ENCODE peak calls at places on chromosome 11, in ten cellular contexts. One of them, this sample, is unnamed.

GRCh38 chr11:17578958-17579357 is 31.9 kb downstream of the OTOG start:
- DNase-seq in GM06990: no peak
- DNase-seq in left lung: no peak
- DNase-seq in fibroblast of pulmonary artery: no peak
- DNase-seq in mesothelial cell of epicardium: no peak
- DNase-seq in AG09309: no peak
- DNase-seq in uterus: no peak
- DNase-seq in bronchial epithelial cell: no peak
- DNase-seq in astrocyte of the cerebellum: no peak
- DNase-seq in thoracic aorta: no peak
- DNase-seq in this sample: peak

GRCh38 chr11:116310215-116310614 is 462.6 kb downstream of the BUD13 start:
- DNase-seq in thoracic aorta: no peak
- DNase-seq in astrocyte of the cerebellum: peak
- DNase-seq in mesothelial cell of epicardium: no peak
- DNase-seq in fibroblast of pulmonary artery: peak
- DNase-seq in AG09309: no peak
- DNase-seq in left lung: no peak
- DNase-seq in GM06990: no peak
- DNase-seq in bronchial epithelial cell: no peak
- DNase-seq in uterus: no peak
- DNase-seq in this sample: no peak

GRCh38 chr11:106391771-106392412 is 314.4 kb downstream of the AASDHPPT start:
- DNase-seq in fibroblast of pulmonary artery: peak
- DNase-seq in bronchial epithelial cell: peak
- DNase-seq in astrocyte of the cerebellum: peak
- DNase-seq in thoracic aorta: no peak
- DNase-seq in mesothelial cell of epicardium: no peak
- DNase-seq in GM06990: no peak
- DNase-seq in AG09309: peak
- DNase-seq in left lung: no peak
- DNase-seq in uterus: no peak
- DNase-seq in this sample: no peak

GRCh38 chr11:43948341-43949185 is 6.1 kb downstream of the C11orf96 start:
- DNase-seq in GM06990: no peak
- DNase-seq in bronchial epithelial cell: no peak
- DNase-seq in astrocyte of the cerebellum: no peak
- DNase-seq in uterus: no peak
- DNase-seq in fibroblast of pulmonary artery: no peak
- DNase-seq in left lung: no peak
- DNase-seq in AG09309: no peak
- DNase-seq in thoracic aorta: no peak
- DNase-seq in mesothelial cell of epicardium: no peak
- DNase-seq in this sample: no peak

GRCh38 chr11:68260484-68260883 is 11.3 kb downstream of the C11orf24 start:
- DNase-seq in bronchial epithelial cell: no peak
- DNase-seq in AG09309: no peak
- DNase-seq in mesothelial cell of epicardium: no peak
- DNase-seq in astrocyte of the cerebellum: no peak
- DNase-seq in fibroblast of pulmonary artery: no peak
- DNase-seq in uterus: no peak
- DNase-seq in left lung: no peak
- DNase-seq in thoracic aorta: no peak
- DNase-seq in GM06990: no peak
- DNase-seq in this sample: no peak

GRCh38 chr11:132977241-132977640 is 555.1 kb downstream of the OPCML start:
- DNase-seq in fibroblast of pulmonary artery: no peak
- DNase-seq in astrocyte of the cerebellum: no peak
- DNase-seq in GM06990: no peak
- DNase-seq in bronchial epithelial cell: no peak
- DNase-seq in left lung: no peak
- DNase-seq in AG09309: no peak
- DNase-seq in uterus: no peak
- DNase-seq in mesothelial cell of epicardium: no peak
- DNase-seq in thoracic aorta: no peak
- DNase-seq in this sample: no peak

GRCh38 chr11:8389034-8389996 is 125.6 kb upstream of the LMO1 start:
- DNase-seq in mesothelial cell of epicardium: no peak
- DNase-seq in astrocyte of the cerebellum: peak
- DNase-seq in bronchial epithelial cell: peak
- DNase-seq in fibroblast of pulmonary artery: no peak
- DNase-seq in thoracic aorta: no peak
- DNase-seq in left lung: no peak
- DNase-seq in GM06990: no peak
- DNase-seq in uterus: no peak
- DNase-seq in AG09309: no peak
- DNase-seq in this sample: no peak

GRCh38 chr11:72308226-72309073 is 64.5 kb upstream of the PHOX2A start:
- DNase-seq in AG09309: peak
- DNase-seq in fibroblast of pulmonary artery: peak
- DNase-seq in left lung: no peak
- DNase-seq in GM06990: no peak
- DNase-seq in astrocyte of the cerebellum: peak
- DNase-seq in uterus: peak
- DNase-seq in bronchial epithelial cell: peak
- DNase-seq in thoracic aorta: no peak
- DNase-seq in mesothelial cell of epicardium: peak
- DNase-seq in this sample: no peak

GRCh38 chr11:33622231-33622630 is 78.4 kb downstream of the C11orf91 start:
- DNase-seq in left lung: no peak
- DNase-seq in uterus: no peak
- DNase-seq in astrocyte of the cerebellum: peak
- DNase-seq in fibroblast of pulmonary artery: peak
- DNase-seq in GM06990: no peak
- DNase-seq in mesothelial cell of epicardium: no peak
- DNase-seq in AG09309: peak
- DNase-seq in bronchial epithelial cell: no peak
- DNase-seq in thoracic aorta: no peak
- DNase-seq in this sample: no peak

GRCh38 chr11:30046211-30046945 is 29.5 kb upstream of the KCNA4 start:
- DNase-seq in mesothelial cell of epicardium: no peak
- DNase-seq in GM06990: no peak
- DNase-seq in thoracic aorta: no peak
- DNase-seq in astrocyte of the cerebellum: no peak
- DNase-seq in fibroblast of pulmonary artery: no peak
- DNase-seq in bronchial epithelial cell: no peak
- DNase-seq in AG09309: no peak
- DNase-seq in left lung: no peak
- DNase-seq in uterus: no peak
- DNase-seq in this sample: no peak

GRCh38 chr11:111762981-111763643 is 3.1 kb downstream of the PPP2R1B start:
- DNase-seq in uterus: no peak
- DNase-seq in mesothelial cell of epicardium: no peak
- DNase-seq in thoracic aorta: no peak
- DNase-seq in AG09309: no peak
- DNase-seq in astrocyte of the cerebellum: no peak
- DNase-seq in fibroblast of pulmonary artery: peak
- DNase-seq in GM06990: no peak
- DNase-seq in left lung: no peak
- DNase-seq in bronchial epithelial cell: no peak
- DNase-seq in this sample: no peak

DNA sequence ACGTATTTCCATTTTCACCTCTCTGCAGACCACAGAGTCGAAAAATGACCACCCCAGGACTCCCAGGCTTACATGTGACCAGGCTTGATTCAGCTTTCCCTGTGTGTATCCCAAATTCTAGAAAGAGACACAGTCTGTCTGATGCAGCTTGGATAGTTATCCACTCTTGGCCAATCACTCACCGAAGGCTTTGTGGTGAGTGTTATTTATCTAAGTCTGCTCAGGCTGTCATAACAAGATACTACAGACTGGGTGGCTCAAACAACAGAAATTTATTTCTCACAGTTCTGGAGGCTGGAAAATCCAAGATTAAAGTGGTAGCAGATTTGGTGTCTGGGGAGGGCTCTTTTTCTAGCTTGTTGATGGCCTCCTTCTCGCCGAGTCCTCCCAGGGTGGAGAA is 63.2 kb downstream of the ZBTB16 start:
- DNase-seq in thoracic aorta: no peak
- DNase-seq in uterus: no peak
- DNase-seq in AG09309: no peak
- DNase-seq in bronchial epithelial cell: no peak
- DNase-seq in fibroblast of pulmonary artery: no peak
- DNase-seq in astrocyte of the cerebellum: no peak
- DNase-seq in GM06990: no peak
- DNase-seq in mesothelial cell of epicardium: no peak
- DNase-seq in left lung: no peak
- DNase-seq in this sample: no peak
- TF ChIP-seq CTCF in thoracic aorta: no peak
- TF ChIP-seq CTCF in uterus: no peak
- TF ChIP-seq CTCF in AG09309: no peak
- TF ChIP-seq CTCF in bronchial epithelial cell: no peak
- TF ChIP-seq CTCF in fibroblast of pulmonary artery: no peak
- TF ChIP-seq CTCF in astrocyte of the cerebellum: no peak
- TF ChIP-seq CTCF in GM06990: no peak
- TF ChIP-seq CTCF in mesothelial cell of epicardium: no peak
- TF ChIP-seq CTCF in left lung: no peak
- TF ChIP-seq CTCF in this sample: no peak

DNA sequence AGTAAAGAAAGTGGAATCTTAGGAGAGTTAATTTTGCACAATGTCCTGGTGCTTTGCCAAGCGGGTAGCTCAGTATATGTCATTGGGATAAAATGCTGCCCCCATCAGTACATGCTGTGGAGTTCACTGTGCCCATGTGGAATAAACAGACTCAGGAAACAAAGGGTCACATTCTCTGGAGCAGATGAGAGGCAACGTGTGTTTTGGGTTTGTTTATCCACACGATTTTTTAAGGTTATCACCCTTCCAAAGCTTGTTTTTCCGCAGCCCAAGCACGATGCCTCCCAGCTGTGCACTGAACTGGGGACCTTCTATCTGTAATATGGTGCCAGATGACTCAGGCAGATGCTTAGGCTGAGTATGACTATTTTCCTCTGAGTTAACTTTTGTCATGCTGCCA is 6.4 kb downstream of the OR4D6 start:
- DNase-seq in GM06990: no peak
- DNase-seq in uterus: peak
- DNase-seq in thoracic aorta: no peak
- DNase-seq in left lung: no peak
- DNase-seq in mesothelial cell of epicardium: no peak
- DNase-seq in fibroblast of pulmonary artery: peak
- DNase-seq in astrocyte of the cerebellum: no peak
- DNase-seq in bronchial epithelial cell: no peak
- DNase-seq in AG09309: no peak
- DNase-seq in this sample: no peak
- TF ChIP-seq CTCF in GM06990: no peak
- TF ChIP-seq CTCF in uterus: no peak
- TF ChIP-seq CTCF in thoracic aorta: no peak
- TF ChIP-seq CTCF in left lung: no peak
- TF ChIP-seq CTCF in mesothelial cell of epicardium: no peak
- TF ChIP-seq CTCF in fibroblast of pulmonary artery: no peak
- TF ChIP-seq CTCF in astrocyte of the cerebellum: no peak
- TF ChIP-seq CTCF in bronchial epithelial cell: no peak
- TF ChIP-seq CTCF in AG09309: no peak
- TF ChIP-seq CTCF in this sample: no peak

GRCh38 chr11:84398017-84398626 is 1112.0 kb upstream of the CCDC90B start:
- DNase-seq in fibroblast of pulmonary artery: peak
- DNase-seq in GM06990: no peak
- DNase-seq in mesothelial cell of epicardium: no peak
- DNase-seq in astrocyte of the cerebellum: no peak
- DNase-seq in bronchial epithelial cell: peak
- DNase-seq in AG09309: peak
- DNase-seq in uterus: no peak
- DNase-seq in left lung: no peak
- DNase-seq in thoracic aorta: no peak
- DNase-seq in this sample: no peak
- TF ChIP-seq CTCF in fibroblast of pulmonary artery: peak
- TF ChIP-seq CTCF in GM06990: peak
- TF ChIP-seq CTCF in mesothelial cell of epicardium: no peak
- TF ChIP-seq CTCF in astrocyte of the cerebellum: peak
- TF ChIP-seq CTCF in bronchial epithelial cell: peak
- TF ChIP-seq CTCF in AG09309: peak
- TF ChIP-seq CTCF in uterus: no peak
- TF ChIP-seq CTCF in left lung: no peak
- TF ChIP-seq CTCF in thoracic aorta: no peak
- TF ChIP-seq CTCF in this sample: no peak

GRCh38 chr11:1389103-1389931 is 417 bp upstream of the BRSK2 start:
- DNase-seq in AG09309: peak
- DNase-seq in GM06990: peak
- DNase-seq in fibroblast of pulmonary artery: peak
- DNase-seq in astrocyte of the cerebellum: peak
- DNase-seq in thoracic aorta: peak
- DNase-seq in uterus: peak
- DNase-seq in bronchial epithelial cell: peak
- DNase-seq in mesothelial cell of epicardium: peak
- DNase-seq in left lung: peak
- DNase-seq in this sample: peak

GRCh38 chr11:1388763-1389102 is 1.0 kb upstream of the BRSK2 start:
- DNase-seq in left lung: peak
- DNase-seq in mesothelial cell of epicardium: peak
- DNase-seq in astrocyte of the cerebellum: no peak
- DNase-seq in fibroblast of pulmonary artery: no peak
- DNase-seq in AG09309: no peak
- DNase-seq in thoracic aorta: no peak
- DNase-seq in uterus: no peak
- DNase-seq in GM06990: no peak
- DNase-seq in bronchial epithelial cell: no peak
- DNase-seq in this sample: no peak

GRCh38 chr11:1389932-1390587 is at the start of gene BRSK2:
- DNase-seq in uterus: no peak
- DNase-seq in astrocyte of the cerebellum: no peak
- DNase-seq in bronchial epithelial cell: no peak
- DNase-seq in GM06990: no peak
- DNase-seq in thoracic aorta: no peak
- DNase-seq in fibroblast of pulmonary artery: no peak
- DNase-seq in AG09309: no peak
- DNase-seq in mesothelial cell of epicardium: peak
- DNase-seq in left lung: peak
- DNase-seq in this sample: peak

GRCh38 chr11:1387521-1387920 is 2.2 kb upstream of the BRSK2 start:
- DNase-seq in GM06990: no peak
- DNase-seq in astrocyte of the cerebellum: no peak
- DNase-seq in thoracic aorta: no peak
- DNase-seq in fibroblast of pulmonary artery: no peak
- DNase-seq in AG09309: no peak
- DNase-seq in uterus: no peak
- DNase-seq in bronchial epithelial cell: no peak
- DNase-seq in left lung: peak
- DNase-seq in mesothelial cell of epicardium: no peak
- DNase-seq in this sample: peak

DNA sequence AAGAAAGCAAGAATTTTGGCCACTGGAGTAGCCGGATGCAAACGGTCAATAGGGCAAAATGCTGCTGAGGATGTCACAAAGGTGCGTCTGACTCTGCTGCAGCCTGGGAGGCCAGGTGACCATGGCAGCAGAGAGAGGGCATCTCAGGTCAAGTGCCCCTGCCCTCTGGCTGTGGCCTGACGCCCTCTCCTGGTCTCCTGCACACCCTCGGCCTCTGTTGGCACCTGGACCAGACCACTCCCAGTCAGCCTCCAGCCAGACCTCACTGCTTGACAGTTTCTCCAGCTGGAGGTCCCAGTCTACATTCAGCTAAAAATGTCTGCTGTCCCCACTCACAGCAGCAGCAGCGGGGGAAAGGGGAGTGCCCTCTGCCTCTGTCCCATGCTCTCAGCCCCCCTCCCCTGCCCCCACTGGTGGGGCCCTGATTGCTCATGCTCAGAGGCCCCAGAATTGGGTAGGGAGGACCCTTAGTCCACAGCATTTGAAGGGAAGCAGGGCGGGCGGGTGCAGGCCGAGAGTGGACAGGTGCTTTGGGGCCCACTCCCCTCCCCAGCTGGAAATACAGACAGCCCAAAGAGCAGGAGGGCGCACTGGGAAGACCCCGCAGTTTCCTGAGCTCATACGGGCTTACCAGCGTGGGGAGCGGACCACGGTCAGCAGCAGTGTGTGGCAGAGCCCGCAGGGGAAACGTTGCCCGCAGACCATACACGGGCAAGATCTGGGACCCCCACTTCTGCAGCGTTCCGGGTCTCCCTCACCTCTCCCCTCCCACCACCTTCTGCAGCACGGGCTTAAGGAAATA is 1.6 kb upstream of the BRSK2 start:
- DNase-seq in AG09309: no peak
- DNase-seq in bronchial epithelial cell: no peak
- DNase-seq in astrocyte of the cerebellum: no peak
- DNase-seq in left lung: peak
- DNase-seq in thoracic aorta: no peak
- DNase-seq in uterus: no peak
- DNase-seq in GM06990: no peak
- DNase-seq in fibroblast of pulmonary artery: no peak
- DNase-seq in mesothelial cell of epicardium: peak
- DNase-seq in this sample: no peak
- TF ChIP-seq CTCF in AG09309: no peak
- TF ChIP-seq CTCF in bronchial epithelial cell: no peak
- TF ChIP-seq CTCF in astrocyte of the cerebellum: no peak
- TF ChIP-seq CTCF in left lung: no peak
- TF ChIP-seq CTCF in thoracic aorta: no peak
- TF ChIP-seq CTCF in uterus: no peak
- TF ChIP-seq CTCF in GM06990: no peak
- TF ChIP-seq CTCF in fibroblast of pulmonary artery: no peak
- TF ChIP-seq CTCF in mesothelial cell of epicardium: no peak
- TF ChIP-seq CTCF in this sample: no peak

This sample was measured in CD14-positive monocyte.